ENCODE peak calls at places on chromosomes 13 and 19, in nine cellular contexts. Z is neural progenitor cell, R is fibroblast of lung, U is kidney, M is A673, W is thoracic aorta, F is pancreas, S is adrenal gland, P is Peyer's patch. H is an unnamed sample.

GRCh38 chr19:17457621-17458020 is 3.1 kb downstream of the NXNL1 start:
- DNase-seq in R (no peak), P (no peak), W (no peak), M (no peak), S (no peak), F (no peak), Z (no peak), U (no peak), H (no peak)

GRCh38 chr13:40120288-40120687 is 464.8 kb downstream of the COG6 start:
- DNase-seq in U (no peak), S (no peak), F (no peak), R (peak; percentile 70), M (no peak), W (no peak), P (no peak), Z (no peak), H (no peak)

GRCh38 chr19:46697142-46697960 is 19.6 kb downstream of the PRKD2 start:
- DNase-seq in Z (peak; percentile 97), U (peak; percentile 97), F (peak; percentile 87), R (peak; percentile 56), W (peak; percentile 59), S (peak; percentile 95), P (peak; percentile 97), M (peak; percentile 97), H (peak; percentile 99)

GRCh38 chr13:98405690-98406344 is 171.1 kb downstream of the STK24 start:
- DNase-seq in U (no peak), S (no peak), M (no peak), R (no peak), W (no peak), Z (no peak), P (no peak), F (no peak), H (no peak)

GRCh38 chr19:16930753-16931152 is 42.0 kb downstream of the F2RL3 start:
- DNase-seq in R (no peak), F (no peak), P (no peak), Z (no peak), W (no peak), U (no peak), M (no peak), S (no peak), H (no peak)

GRCh38 chr19:3653865-3654513 is 27.4 kb upstream of the CACTIN start:
- DNase-seq in M (no peak), P (no peak), W (no peak), R (no peak), S (no peak), U (no peak), F (no peak), Z (peak; percentile 29), H (peak; percentile 74)

GRCh38 chr13:97982286-97982685 is 28.8 kb downstream of the IPO5 start:
- DNase-seq in M (no peak), W (no peak), S (no peak), F (no peak), P (no peak), U (no peak), Z (no peak), R (peak; percentile 60), H (no peak)

GRCh38 chr19:49847731-49848696 is 2.9 kb upstream of the PTOV1 start:
- DNase-seq in W (no peak), P (no peak), S (no peak), R (peak; percentile 93), F (no peak), M (peak; percentile 79), U (no peak), Z (no peak), H (no peak)

GRCh38 chr13:53445682-53446081 is 417.1 kb downstream of the OLFM4 start:
- DNase-seq in Z (no peak), S (no peak), R (no peak), F (no peak), P (no peak), U (no peak), M (no peak), W (no peak), H (no peak)

GRCh38 chr13:73861136-73861535 is 273.1 kb downstream of the KLF12 start:
- DNase-seq in U (no peak), P (no peak), S (no peak), M (no peak), R (no peak), Z (no peak), F (no peak), W (no peak), H (no peak)

GRCh38 chr19:52248256-52248655 is 21.1 kb upstream of the ZNF766 start:
- DNase-seq in M (peak; percentile 69), S (peak; percentile 67), P (no peak), W (no peak), Z (peak; percentile 54), R (peak; percentile 30), F (peak; percentile 54), U (no peak), H (peak; percentile 78)

GRCh38 chr19:36638862-36639510 is 27.7 kb downstream of the ZNF461 start:
- DNase-seq in R (peak; percentile 4), P (no peak), Z (no peak), F (no peak), W (no peak), U (no peak), M (no peak), S (no peak), H (no peak)

GRCh38 chr13:98496239-98496668 is 80.7 kb downstream of the STK24 start:
- DNase-seq in S (no peak), W (no peak), P (no peak), F (no peak), Z (no peak), U (no peak), R (no peak), M (no peak), H (peak; percentile 55)

GRCh38 chr13:113786262-113786841 is 27.3 kb downstream of the TMEM255B start:
- DNase-seq in M (no peak), F (no peak), P (peak; percentile 7), W (no peak), R (peak; percentile 53), U (no peak), Z (no peak), S (no peak), H (peak; percentile 18)

GRCh38 chr19:1313695-1314613 is 28.3 kb downstream of the EFNA2 start:
- DNase-seq in R (no peak), P (no peak), Z (no peak), U (no peak), M (no peak), F (no peak), S (no peak), W (no peak), H (no peak)

GRCh38 chr13:21799671-21800070 is 128.8 kb downstream of the FGF9 start:
- DNase-seq in W (no peak), P (no peak), F (no peak), M (no peak), U (no peak), Z (no peak), R (no peak), S (no peak), H (no peak)

GRCh38 chr19:18668252-18668631 is 15.2 kb upstream of the CRTC1 start:
- DNase-seq in W (no peak), Z (no peak), F (no peak), R (no peak), U (no peak), M (no peak), P (no peak), S (no peak), H (no peak)

GRCh38 chr19:16957151-16957662 is 68.4 kb downstream of the F2RL3 start:
- DNase-seq in Z (no peak), P (no peak), U (no peak), W (no peak), M (peak; percentile 76), S (no peak), R (no peak), F (no peak), H (peak; percentile 17)

GRCh38 chr19:38422405-38422804 is 3.6 kb downstream of the RASGRP4 start:
- DNase-seq in F (no peak), U (no peak), W (no peak), R (no peak), S (no peak), P (peak; percentile 23), M (no peak), Z (no peak), H (no peak)

GRCh38 chr13:30616927-30617314 is 799 bp upstream of the USPL1 start:
- DNase-seq in R (peak; percentile 92), P (no peak), F (peak; percentile 73), S (peak; percentile 83), M (peak; percentile 85), Z (peak; percentile 87), U (no peak), W (peak; percentile 14), H (peak; percentile 87)

GRCh38 chr19:3880471-3881271 is at the start of gene ATCAY:
- DNase-seq in R (no peak), P (no peak), M (peak; percentile 75), W (no peak), Z (peak; percentile 91), S (no peak), U (no peak), F (no peak), H (peak; percentile 89)

GRCh38 chr13:102940770-102941169 is 94.9 kb downstream of the ERCC5 start:
- DNase-seq in P (no peak), Z (no peak), M (no peak), U (no peak), F (no peak), R (no peak), S (no peak), W (no peak), H (no peak)

DNA sequence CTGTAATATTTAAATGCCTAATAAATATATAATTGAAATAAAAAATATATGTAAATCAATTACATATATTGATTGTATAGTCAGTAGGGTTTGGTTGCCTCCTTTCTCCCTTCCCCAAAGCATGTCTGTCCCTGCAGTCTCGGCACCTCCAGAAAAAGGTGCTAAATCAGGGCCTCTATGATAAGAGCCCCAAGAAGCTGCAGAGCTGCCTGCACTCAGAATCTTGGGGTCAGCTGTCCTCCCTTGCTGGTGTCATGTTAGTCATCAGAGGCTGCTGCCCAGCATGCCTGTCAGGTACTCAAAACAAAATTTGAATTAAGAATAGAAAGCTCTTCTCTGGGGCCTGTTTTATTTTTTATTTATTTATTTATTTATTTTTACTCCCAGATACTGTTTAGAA is 9.8 kb downstream of the FLT1 start:
- DNase-seq in R (no peak), S (no peak), M (no peak), Z (no peak), W (no peak), F (no peak), P (no peak), U (no peak), H (no peak)
- H3K4me1 ChIP-seq in R (no peaks in the 10 kb centered on the region), S (peaks cover 7% of the 10 kb centered on the region), M (peaks cover 18% of the 10 kb centered on the region), Z (no peaks in the 10 kb centered on the region), W (no peaks in the 10 kb centered on the region), F (no peaks in the 10 kb centered on the region), P (no peaks in the 10 kb centered on the region), U (no peaks in the 10 kb centered on the region), H (no peaks in the 10 kb centered on the region)

GRCh38 chr13:20053891-20054290 is 95.4 kb downstream of the ZMYM2 start:
- DNase-seq in P (no peak), U (no peak), R (no peak), Z (no peak), W (no peak), S (no peak), M (no peak), F (no peak), H (no peak)
- H3K36me3 ChIP-seq in P (no peaks in the 10 kb centered on the region), U (peaks cover 10% of the 10 kb centered on the region), R (no peaks in the 10 kb centered on the region), Z (peaks cover 30% of the 10 kb centered on the region), W (peaks cover 6% of the 10 kb centered on the region), S (no peaks in the 10 kb centered on the region), M (peaks cover 25% of the 10 kb centered on the region), F (peaks cover 10% of the 10 kb centered on the region), H (peaks cover 81% of the 10 kb centered on the region)

GRCh38 chr19:50924576-50924975 is 13.4 kb upstream of the KLK4 start:
- DNase-seq in R (no peak), U (no peak), F (no peak), Z (no peak), M (no peak), W (no peak), S (no peak), P (no peak), H (no peak)
- TF ChIP-seq CTCF in R (no peak), U (no peak), F (no peak), Z (no peak), M (no peak), W (no peak), S (no peak), P (no peak), H (no peak)

GRCh38 chr19:7870571-7871279 is 3.5 kb downstream of the PRR36 start:
- DNase-seq in U (peak; percentile 86), M (peak; percentile 89), P (peak; percentile 71), Z (peak; percentile 88), F (peak; percentile 80), S (peak; percentile 96), W (no peak), R (peak; percentile 27), H (peak; percentile 92)
- H3K4me1 ChIP-seq in U (peaks cover 3% of the 10 kb centered on the region), M (peaks cover 42% of the 10 kb centered on the region), P (peaks cover 50% of the 10 kb centered on the region), Z (peaks cover 11% of the 10 kb centered on the region), F (no peaks in the 10 kb centered on the region), S (peaks cover 31% of the 10 kb centered on the region), W (peaks cover 41% of the 10 kb centered on the region), R (peaks cover 7% of the 10 kb centered on the region), H (no peaks in the 10 kb centered on the region)